ENCODE peak calls at places on chromosomes 11 and 22, in six cellular contexts. D is EH; C is kidney; N is NCI-H82; F is stimulated activated CD4-positive, alpha-beta T cell treated with anti-CD3 and anti-CD28 coated beads, Interleukin-1b, Interleukin-23, amount 100 ng/mL, for 4 hours; A is WERI-Rb-1. Q is an unnamed sample.

GRCh38 chr11:45771942-45772522 is 32.9 kb upstream of the SLC35C1 start:
- DNase-seq in D (peak; percentile 75), C (peak; percentile 94), N (peak; percentile 89), F (peak; percentile 79), A (peak; percentile 88), Q (peak; percentile 62)

GRCh38 chr11:110601941-110602340 is 110.3 kb downstream of the ARHGAP20 start:
- DNase-seq in D (no peak), C (no peak), N (no peak), F (no peak), A (no peak), Q (no peak)

GRCh38 chr11:111302298-111302697 is 4.0 kb downstream of the POU2AF3 start:
- DNase-seq in D (no peak), C (no peak), N (peak; percentile 82), F (no peak), A (peak; percentile 26), Q (no peak)

GRCh38 chr22:30804626-30805025 is 110.0 kb downstream of the OSBP2 start:
- DNase-seq in D (no peak), C (no peak), N (no peak), F (no peak), A (no peak), Q (no peak)

GRCh38 chr11:123082977-123083376 is 21.0 kb upstream of the HSPA8 start:
- DNase-seq in D (no peak), C (no peak), N (no peak), F (no peak), A (no peak), Q (no peak)

GRCh38 chr11:102776454-102776853 is 4.0 kb downstream of the MMP10 start:
- DNase-seq in D (peak; percentile 15), C (no peak), N (no peak), F (no peak), A (no peak), Q (no peak)

GRCh38 chr11:33266418-33267215 is 9.4 kb downstream of the HIPK3 start:
- DNase-seq in D (peak; percentile 62), C (peak; percentile 73), N (no peak), F (no peak), A (no peak), Q (peak; percentile 15)

GRCh38 chr11:80136991-80137390 is 696.2 kb upstream of the TENM4 start:
- DNase-seq in D (peak; percentile 22), C (no peak), N (no peak), F (no peak), A (no peak), Q (no peak)

GRCh38 chr22:39135092-39135896 is 17.2 kb downstream of the CBX7 start:
- DNase-seq in D (peak; percentile 50), C (no peak), N (peak; percentile 58), F (no peak), A (peak; percentile 63), Q (peak; percentile 28)

GRCh38 chr11:111785076-111785475 is 18.9 kb upstream of the PPP2R1B start:
- DNase-seq in D (no peak), C (no peak), N (no peak), F (no peak), A (no peak), Q (no peak)

GRCh38 chr11:575324-575995 is 810 bp upstream of the PHRF1 start:
- DNase-seq in D (no peak), C (no peak), N (peak; percentile 86), F (no peak), A (peak; percentile 76), Q (no peak)

GRCh38 chr11:68275721-68276488 is 4.1 kb upstream of the C11orf24 start:
- DNase-seq in D (no peak), C (no peak), N (no peak), F (no peak), A (no peak), Q (no peak)

GRCh38 chr11:30017467-30017895 is 651 bp upstream of the KCNA4 start:
- DNase-seq in D (no peak), C (peak; percentile 47), N (no peak), F (no peak), A (no peak), Q (no peak)

GRCh38 chr11:35227551-35228341 is 88.8 kb downstream of the CD44 start:
- DNase-seq in D (peak; percentile 39), C (no peak), N (no peak), F (no peak), A (no peak), Q (no peak)

GRCh38 chr11:61777234-61778090 is 14.9 kb downstream of the TMEM258 start:
- DNase-seq in D (no peak), C (peak; percentile 90), N (peak; percentile 33), F (peak; percentile 54), A (no peak), Q (no peak)

GRCh38 chr22:35868938-35869337 is 151.3 kb downstream of the APOL5 start:
- DNase-seq in D (peak; percentile 50), C (no peak), N (no peak), F (no peak), A (no peak), Q (peak; percentile 4)

GRCh38 chr11:13685461-13686108 is 17.1 kb downstream of the FAR1 start:
- DNase-seq in D (no peak), C (no peak), N (no peak), F (no peak), A (no peak), Q (no peak)

GRCh38 chr11:46294365-46295309 is 17.2 kb downstream of the CREB3L1 start:
- DNase-seq in D (peak; percentile 100), C (peak; percentile 77), N (peak; percentile 46), F (no peak), A (peak; percentile 67), Q (peak; percentile 97)

GRCh38 chr11:94768602-94769511 is 701 bp downstream of the AMOTL1 start:
- DNase-seq in D (peak; percentile 56), C (peak; percentile 85), N (peak; percentile 39), F (no peak), A (peak; percentile 49), Q (no peak)

GRCh38 chr11:130879836-130880235 is 36.4 kb downstream of the SNX19 start:
- DNase-seq in D (no peak), C (no peak), N (no peak), F (no peak), A (no peak), Q (no peak)

Q was measured in HFFc6.